ENCODE peak calls at places on chromosomes 2 and 18, in five cellular contexts. H is IMR-90, L is H1, S is trophoblast cell, Q is mesenchymal stem cell. A is an unnamed sample.

GRCh38 chr2:149044500-149044899 is 6.0 kb downstream of the LYPD6B start:
- DNase-seq in H (no peak), L (no peak), S (no peak), Q (no peak), A (no peak)

GRCh38 chr2:160650196-160651108 is 156.8 kb upstream of the RBMS1 start:
- DNase-seq in H (no peak), L (no peak), S (peak; percentile 93), Q (no peak), A (no peak)

GRCh38 chr2:9095690-9096089 is 92.2 kb upstream of the MBOAT2 start:
- DNase-seq in H (peak; percentile 44), L (peak; percentile 71), S (peak; percentile 25), Q (peak; percentile 64), A (no peak)

GRCh38 chr2:109446531-109447131 is 167.1 kb downstream of the SEPTIN10 start:
- DNase-seq in H (no peak), L (no peak), S (no peak), Q (peak; percentile 53), A (no peak)

GRCh38 chr2:61016392-61017002 is 1.0 kb upstream of the PEX13 start:
- DNase-seq in H (no peak), L (no peak), S (no peak), Q (no peak), A (no peak)

GRCh38 chr18:49094979-49095632 is 144.3 kb upstream of the SMAD7 start:
- DNase-seq in H (peak; percentile 92), L (no peak), S (no peak), Q (peak; percentile 82), A (no peak)

GRCh38 chr2:102932521-102932920 is 170.7 kb downstream of the TMEM182 start:
- DNase-seq in H (no peak), L (no peak), S (no peak), Q (no peak), A (peak; percentile 5)

GRCh38 chr2:121427187-121427689 is 103.4 kb upstream of the RNU4ATAC start:
- DNase-seq in H (no peak), L (no peak), S (no peak), Q (no peak), A (no peak)

GRCh38 chr18:24234330-24234729 is 95.5 kb downstream of the CABYR start:
- DNase-seq in H (no peak), L (no peak), S (no peak), Q (no peak), A (no peak)

GRCh38 chr18:34915046-34915445 is 126.2 kb upstream of the MAPRE2 start:
- DNase-seq in H (no peak), L (no peak), S (no peak), Q (no peak), A (no peak)

GRCh38 chr2:36733215-36733614 is 36.7 kb downstream of the VIT start:
- DNase-seq in H (no peak), L (no peak), S (no peak), Q (no peak), A (no peak)

GRCh38 chr2:97546711-97547110 is 43.0 kb downstream of the ANKRD36B start:
- DNase-seq in H (no peak), L (no peak), S (no peak), Q (no peak), A (no peak)

GRCh38 chr2:230602562-230603230 is 109.9 kb upstream of the CAB39 start:
- DNase-seq in H (no peak), L (no peak), S (no peak), Q (no peak), A (no peak)

GRCh38 chr2:21276163-21276562 is 152.4 kb downstream of the TDRD15 start:
- DNase-seq in H (no peak), L (no peak), S (no peak), Q (no peak), A (no peak)

DNA sequence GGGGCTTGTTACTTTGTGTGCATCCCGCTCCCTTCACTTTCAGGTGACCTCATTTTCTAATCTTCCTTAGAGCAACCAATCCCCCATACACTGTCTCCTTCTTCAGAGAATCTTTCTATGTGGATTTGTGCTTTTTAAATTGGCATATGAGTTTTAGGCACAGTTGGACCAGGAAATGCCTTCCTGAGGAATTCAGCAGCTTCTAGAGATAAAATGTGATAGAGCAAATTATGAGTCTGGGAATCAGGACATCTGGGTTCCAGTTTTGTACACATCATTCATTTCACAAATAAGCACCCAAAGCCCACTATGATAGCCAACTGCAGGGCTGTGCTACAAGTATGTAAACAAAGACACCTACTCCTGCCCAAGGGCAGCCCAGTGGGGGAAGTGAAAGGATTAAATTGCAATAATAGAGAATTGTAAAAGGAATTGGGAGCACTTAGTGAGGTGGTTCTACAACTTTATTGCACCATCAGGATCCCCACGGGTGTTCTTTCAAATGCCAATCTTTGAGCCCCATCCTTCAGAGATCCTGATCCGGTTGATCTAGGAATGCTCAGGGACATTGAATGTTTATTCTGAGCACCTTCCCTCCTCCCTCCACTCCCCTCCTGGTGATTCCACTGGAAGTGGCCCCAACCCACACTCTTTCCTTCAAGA is 11.3 kb upstream of the KCMF1 start:
- DNase-seq in H (peak; percentile 64), L (peak; percentile 66), S (peak; percentile 23), Q (no peak), A (no peak)
- H2BK5ac ChIP-seq in H (peak overlapping the region; percentile 94), L (peak overlapping the region; percentile 95), S (peak overlapping the region; percentile 21), Q (peak overlapping the region; percentile 54), A (no peak overlapping the region)

GRCh38 chr2:54416938-54417337 is 39.2 kb upstream of the SPTBN1 start:
- DNase-seq in H (no peak), L (no peak), S (no peak), Q (no peak), A (no peak)

GRCh38 chr2:54419386-54419785 is 36.7 kb upstream of the SPTBN1 start:
- DNase-seq in H (no peak), L (no peak), S (no peak), Q (no peak), A (no peak)

GRCh38 chr2:54422072-54422581 is 34.0 kb upstream of the SPTBN1 start:
- DNase-seq in H (no peak), L (no peak), S (no peak), Q (no peak), A (no peak)

GRCh38 chr2:54417577-54417976 is 38.5 kb upstream of the SPTBN1 start:
- DNase-seq in H (no peak), L (no peak), S (no peak), Q (no peak), A (no peak)

DNA sequence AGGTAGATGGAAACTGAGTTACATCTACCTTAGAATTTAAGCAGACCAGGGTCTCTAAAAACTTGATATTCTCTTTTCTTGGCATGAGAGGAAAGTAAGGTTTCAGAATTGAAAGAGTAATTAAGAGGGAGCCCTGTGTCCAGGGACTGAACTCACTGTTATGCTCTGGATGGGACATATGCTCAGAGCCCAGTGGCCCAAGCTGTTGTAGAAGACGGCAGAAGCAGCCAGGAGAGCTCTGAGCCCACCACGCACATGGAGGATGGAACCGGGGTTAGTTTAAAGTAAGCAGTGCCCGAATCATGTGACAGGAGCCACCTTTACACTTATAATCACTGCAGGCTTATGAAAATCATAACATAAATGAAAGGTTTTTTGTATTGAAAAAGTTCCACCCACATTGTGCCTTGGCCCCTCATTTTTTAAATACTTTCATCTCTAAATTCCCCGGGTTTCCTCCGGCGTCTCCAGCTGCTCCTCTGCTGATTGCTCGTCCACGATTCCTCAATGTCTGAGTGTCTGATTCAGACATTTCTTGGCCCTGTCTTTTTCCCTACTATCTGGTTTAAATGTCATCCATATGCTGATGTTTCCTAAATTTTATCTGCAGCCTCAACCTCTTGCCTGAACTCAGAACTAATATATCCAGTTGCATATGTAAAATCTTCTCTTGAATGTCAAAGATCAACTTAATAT is 36.1 kb upstream of the SPTBN1 start:
- DNase-seq in H (no peak), L (no peak), S (no peak), Q (no peak), A (no peak)
- H2AFZ ChIP-seq in H (peak overlapping the region; percentile 77), L (no peak overlapping the region), S (no peak overlapping the region), Q (no peak overlapping the region), A (no peak overlapping the region)

DNA sequence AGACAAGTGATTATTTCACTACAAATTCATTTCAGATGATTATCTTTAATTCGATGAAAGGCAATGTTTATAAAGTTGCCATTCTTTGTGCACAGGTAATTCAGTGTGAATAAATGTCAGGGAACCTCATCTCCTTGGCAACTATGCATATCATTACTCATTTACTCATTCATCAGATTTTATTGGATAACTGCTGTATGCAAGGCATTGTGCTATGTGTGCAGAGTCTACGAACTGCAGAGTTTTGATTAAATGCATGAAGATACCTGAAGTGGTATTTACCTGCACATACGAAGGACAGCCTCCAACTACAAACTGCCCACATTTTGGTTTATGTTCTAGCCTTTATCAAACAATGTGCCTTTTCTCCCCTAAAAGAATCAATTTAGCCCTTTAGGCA is 3.5 kb downstream of the RND3 start:
- DNase-seq in H (no peak), L (no peak), S (peak; percentile 44), Q (no peak), A (no peak)
- H3K4me3 ChIP-seq in H (peak overlapping the region; percentile 92), L (no peak overlapping the region), S (no peak overlapping the region), Q (no peak overlapping the region), A (peak overlapping the region; percentile 76)

GRCh38 chr2:77519888-77520506 is 2.2 kb downstream of the LRRTM4 start:
- DNase-seq in H (no peak), L (no peak), S (no peak), Q (no peak), A (no peak)

GRCh38 chr2:77521931-77522470 is at the start of gene LRRTM4:
- DNase-seq in H (no peak), L (peak; percentile 50), S (no peak), Q (peak; percentile 50), A (peak; percentile 60)

GRCh38 chr2:77521482-77521881 is 694 bp downstream of the LRRTM4 start:
- DNase-seq in H (no peak), L (no peak), S (no peak), Q (peak; percentile 4), A (peak; percentile 50)

GRCh38 chr2:77520981-77521380 is 1.2 kb downstream of the LRRTM4 start:
- DNase-seq in H (no peak), L (no peak), S (no peak), Q (peak; percentile 26), A (peak; percentile 9)

DNA sequence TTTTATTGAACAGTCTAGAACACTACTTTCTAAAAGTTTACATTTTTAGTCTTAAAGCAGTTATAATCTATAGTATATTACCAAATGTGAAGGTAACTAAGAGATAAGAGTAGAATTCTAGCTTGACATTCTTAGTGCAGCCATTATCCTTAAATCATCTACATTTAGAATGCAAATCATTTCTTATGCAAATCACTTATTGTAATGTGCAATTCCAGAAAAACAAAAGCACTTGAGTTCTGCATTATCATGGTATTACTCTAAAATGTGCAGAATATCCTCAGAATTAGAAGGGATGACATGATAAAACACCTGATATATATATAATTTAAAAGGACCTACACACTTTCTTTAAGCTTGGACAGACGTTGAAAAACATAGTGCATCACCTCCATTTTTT is 707 bp upstream of the LRRTM4 start:
- DNase-seq in H (no peak), L (no peak), S (no peak), Q (no peak), A (no peak)
- H2BK5ac ChIP-seq in H (no peak overlapping the region), L (no peak overlapping the region), S (no peak overlapping the region), Q (no peak overlapping the region), A (no peak overlapping the region)

GRCh38 chr2:16522031-16522818 is 143.4 kb downstream of the CYRIA start:
- DNase-seq in H (no peak), L (no peak), S (no peak), Q (no peak), A (no peak)
- H2AFZ ChIP-seq in H (no peak overlapping the region), L (no peak overlapping the region), S (no peak overlapping the region), Q (no peak overlapping the region), A (peak overlapping the region; percentile 5)

A was measured in neuronal stem cell.